ENCODE peak calls at places on chromosomes 11 and 22, in five cellular contexts. One of them, this sample, is unnamed.

GRCh38 chr11:27239305-27239942 is 123.6 kb downstream of the CCDC34 start:
- DNase-seq in OCI-LY7: no peak
- DNase-seq in heart left ventricle: no peak
- DNase-seq in left ventricle myocardium inferior: peak; percentile 21
- DNase-seq in tibial nerve: peak; percentile 70
- DNase-seq in this sample: no peak

GRCh38 chr11:120013325-120014250 is 124.3 kb downstream of the TRIM29 start:
- DNase-seq in OCI-LY7: peak; percentile 5
- DNase-seq in heart left ventricle: no peak
- DNase-seq in left ventricle myocardium inferior: peak; percentile 44
- DNase-seq in tibial nerve: no peak
- DNase-seq in this sample: no peak

GRCh38 chr11:3014314-3014938 is 22.3 kb upstream of the NAP1L4 start:
- DNase-seq in OCI-LY7: no peak
- DNase-seq in heart left ventricle: no peak
- DNase-seq in left ventricle myocardium inferior: no peak
- DNase-seq in tibial nerve: no peak
- DNase-seq in this sample: no peak

GRCh38 chr11:11588890-11589289 is 32.9 kb downstream of the GALNT18 start:
- DNase-seq in OCI-LY7: no peak
- DNase-seq in heart left ventricle: no peak
- DNase-seq in left ventricle myocardium inferior: no peak
- DNase-seq in tibial nerve: no peak
- DNase-seq in this sample: no peak

GRCh38 chr22:40728731-40729189 is 49.5 kb downstream of the MCHR1 start:
- DNase-seq in OCI-LY7: peak; percentile 61
- DNase-seq in heart left ventricle: no peak
- DNase-seq in left ventricle myocardium inferior: no peak
- DNase-seq in tibial nerve: no peak
- DNase-seq in this sample: no peak

GRCh38 chr11:110433393-110434333 is 3.9 kb downstream of the FDX1 start:
- DNase-seq in OCI-LY7: peak; percentile 48
- DNase-seq in heart left ventricle: no peak
- DNase-seq in left ventricle myocardium inferior: no peak
- DNase-seq in tibial nerve: no peak
- DNase-seq in this sample: no peak

GRCh38 chr11:70112017-70112434 is 33.9 kb downstream of the ANO1 start:
- DNase-seq in OCI-LY7: no peak
- DNase-seq in heart left ventricle: no peak
- DNase-seq in left ventricle myocardium inferior: no peak
- DNase-seq in tibial nerve: no peak
- DNase-seq in this sample: no peak

GRCh38 chr22:27984723-27985122 is 65.7 kb upstream of the PITPNB start:
- DNase-seq in OCI-LY7: no peak
- DNase-seq in heart left ventricle: no peak
- DNase-seq in left ventricle myocardium inferior: no peak
- DNase-seq in tibial nerve: no peak
- DNase-seq in this sample: no peak

GRCh38 chr11:119332111-119332765 is 2.1 kb upstream of the RNF26 start:
- DNase-seq in OCI-LY7: no peak
- DNase-seq in heart left ventricle: no peak
- DNase-seq in left ventricle myocardium inferior: no peak
- DNase-seq in tibial nerve: no peak
- DNase-seq in this sample: no peak

GRCh38 chr22:17217179-17217578 is 2.1 kb downstream of the ADA2 start:
- DNase-seq in OCI-LY7: peak; percentile 74
- DNase-seq in heart left ventricle: no peak
- DNase-seq in left ventricle myocardium inferior: no peak
- DNase-seq in tibial nerve: no peak
- DNase-seq in this sample: no peak

GRCh38 chr11:111357150-111358037 is 21.7 kb downstream of the POU2AF1 start:
- DNase-seq in OCI-LY7: no peak
- DNase-seq in heart left ventricle: no peak
- DNase-seq in left ventricle myocardium inferior: no peak
- DNase-seq in tibial nerve: no peak
- DNase-seq in this sample: no peak

GRCh38 chr11:132402056-132402684 is 1031.8 kb downstream of the NTM start:
- DNase-seq in OCI-LY7: no peak
- DNase-seq in heart left ventricle: peak; percentile 52
- DNase-seq in left ventricle myocardium inferior: peak; percentile 18
- DNase-seq in tibial nerve: no peak
- DNase-seq in this sample: no peak

GRCh38 chr22:24186892-24187670 is 5.8 kb downstream of the SUSD2 start:
- DNase-seq in OCI-LY7: no peak
- DNase-seq in heart left ventricle: no peak
- DNase-seq in left ventricle myocardium inferior: no peak
- DNase-seq in tibial nerve: no peak
- DNase-seq in this sample: no peak

GRCh38 chr11:47373876-47374820 is 4.2 kb downstream of the SPI1 start:
- DNase-seq in OCI-LY7: peak; percentile 81
- DNase-seq in heart left ventricle: peak; percentile 92
- DNase-seq in left ventricle myocardium inferior: peak; percentile 84
- DNase-seq in tibial nerve: peak; percentile 79
- DNase-seq in this sample: no peak

GRCh38 chr22:28394711-28395110 is 284.9 kb downstream of the TTC28 start:
- DNase-seq in OCI-LY7: no peak
- DNase-seq in heart left ventricle: no peak
- DNase-seq in left ventricle myocardium inferior: no peak
- DNase-seq in tibial nerve: no peak
- DNase-seq in this sample: no peak

GRCh38 chr11:65861533-65862183 is 1.4 kb downstream of the MUS81 start:
- DNase-seq in OCI-LY7: no peak
- DNase-seq in heart left ventricle: peak; percentile 58
- DNase-seq in left ventricle myocardium inferior: no peak
- DNase-seq in tibial nerve: no peak
- DNase-seq in this sample: no peak

GRCh38 chr22:50194037-50194809 is 6.6 kb upstream of the SELENOO start:
- DNase-seq in OCI-LY7: no peak
- DNase-seq in heart left ventricle: no peak
- DNase-seq in left ventricle myocardium inferior: no peak
- DNase-seq in tibial nerve: no peak
- DNase-seq in this sample: no peak
- H3K36me3 ChIP-seq in OCI-LY7: peaks cover 60% of the 10 kb centered on the region
- H3K36me3 ChIP-seq in heart left ventricle: peaks cover 49% of the 10 kb centered on the region
- H3K36me3 ChIP-seq in left ventricle myocardium inferior: peaks cover 41% of the 10 kb centered on the region
- H3K36me3 ChIP-seq in tibial nerve: no peaks in the 10 kb centered on the region
- H3K36me3 ChIP-seq in this sample: peaks cover 35% of the 10 kb centered on the region

DNA sequence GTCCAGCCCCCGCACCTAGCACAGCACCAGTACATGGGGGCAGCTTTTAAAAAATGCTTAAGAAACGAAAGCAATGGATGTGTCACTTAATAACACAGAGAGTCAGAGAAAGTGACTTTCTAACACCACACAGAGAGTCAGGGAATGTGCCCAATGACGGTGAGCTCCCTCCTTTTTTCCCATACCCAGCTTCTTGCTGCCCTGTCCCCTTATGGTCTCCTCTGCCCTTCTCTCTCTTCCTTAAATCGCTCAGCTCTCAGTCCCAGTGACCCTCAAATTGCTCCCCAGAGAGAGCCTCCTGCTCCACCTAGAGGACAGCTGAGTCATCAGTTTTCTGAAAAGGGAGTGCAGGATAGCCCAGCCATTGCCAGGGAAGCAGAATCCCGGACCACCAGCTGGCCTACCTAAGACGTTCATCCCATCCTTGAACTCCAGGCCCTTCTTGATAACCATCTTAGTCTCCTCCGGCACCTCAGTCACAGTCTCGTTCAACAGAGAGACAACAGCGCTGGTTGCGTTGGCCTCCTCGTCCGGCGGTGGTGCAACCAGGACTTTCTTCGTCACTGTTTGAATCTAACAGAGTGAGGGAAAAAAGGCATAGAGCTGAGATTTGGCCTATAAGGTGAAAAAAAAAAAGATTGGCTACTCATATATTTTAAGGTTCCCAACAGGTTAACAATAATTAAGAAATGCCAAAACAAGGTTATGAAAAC is 113.5 kb downstream of the SLC1A2 start:
- DNase-seq in OCI-LY7: peak; percentile 42
- DNase-seq in heart left ventricle: no peak
- DNase-seq in left ventricle myocardium inferior: no peak
- DNase-seq in tibial nerve: no peak
- DNase-seq in this sample: no peak
- TF ChIP-seq CTCF in OCI-LY7: peak; percentile 73
- TF ChIP-seq CTCF in heart left ventricle: no peak
- TF ChIP-seq CTCF in left ventricle myocardium inferior: peak; percentile 47
- TF ChIP-seq CTCF in tibial nerve: no peak
- TF ChIP-seq CTCF in this sample: peak; percentile 60

GRCh38 chr11:1693327-1694063 is 3.5 kb upstream of the KRTAP5-6 start:
- DNase-seq in OCI-LY7: peak; percentile 68
- DNase-seq in heart left ventricle: peak; percentile 92
- DNase-seq in left ventricle myocardium inferior: peak; percentile 85
- DNase-seq in tibial nerve: peak; percentile 72
- DNase-seq in this sample: peak; percentile 2
- H3K4me3 ChIP-seq in OCI-LY7: peak overlapping the region; percentile 39
- H3K4me3 ChIP-seq in heart left ventricle: peak overlapping the region; percentile 52
- H3K4me3 ChIP-seq in left ventricle myocardium inferior: peak overlapping the region; percentile 61
- H3K4me3 ChIP-seq in tibial nerve: peak overlapping the region; percentile 24
- H3K4me3 ChIP-seq in this sample: no peak overlapping the region

DNA sequence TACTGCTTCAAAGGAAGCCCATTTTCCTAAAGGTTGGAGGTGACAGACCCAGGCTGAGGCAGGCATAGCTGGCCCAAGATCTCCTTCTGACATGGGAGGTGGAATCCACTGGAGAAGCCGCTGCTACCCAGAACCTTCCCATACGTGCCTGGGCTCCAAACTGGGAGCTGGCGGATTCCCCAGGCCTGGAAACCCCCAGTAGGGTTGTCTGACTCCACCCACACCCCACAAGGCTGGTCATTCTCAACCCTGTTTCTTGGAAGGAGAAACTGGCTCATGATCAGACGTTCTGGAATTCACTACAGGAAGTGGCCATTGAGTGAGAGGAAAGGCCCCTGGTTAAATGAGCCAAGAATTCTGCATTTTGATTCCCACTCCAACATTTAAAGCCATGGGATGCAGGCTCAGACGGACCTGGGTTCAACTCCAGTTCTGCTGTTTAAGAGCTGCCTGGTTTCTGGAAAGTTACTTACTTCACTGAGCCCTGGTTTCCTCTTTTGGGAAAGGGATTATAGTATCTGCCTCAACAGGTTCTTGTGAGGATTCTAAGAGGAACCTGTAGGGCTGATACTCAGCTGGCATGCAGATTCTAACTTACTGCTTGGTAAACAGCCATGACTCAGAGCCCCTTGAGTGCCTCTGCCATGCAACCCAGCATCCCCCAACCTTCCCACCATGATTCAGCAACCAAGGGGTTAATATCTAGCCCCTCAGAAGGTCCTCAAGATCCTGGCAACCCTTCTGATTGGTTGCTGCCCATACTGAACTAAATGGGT is 19.4 kb upstream of the TSKU start:
- DNase-seq in OCI-LY7: no peak
- DNase-seq in heart left ventricle: no peak
- DNase-seq in left ventricle myocardium inferior: no peak
- DNase-seq in tibial nerve: no peak
- DNase-seq in this sample: peak; percentile 61
- H3K36me3 ChIP-seq in OCI-LY7: no peaks in the 10 kb centered on the region
- H3K36me3 ChIP-seq in heart left ventricle: no peaks in the 10 kb centered on the region
- H3K36me3 ChIP-seq in left ventricle myocardium inferior: no peaks in the 10 kb centered on the region
- H3K36me3 ChIP-seq in tibial nerve: no peaks in the 10 kb centered on the region
- H3K36me3 ChIP-seq in this sample: no peaks in the 10 kb centered on the region

DNA sequence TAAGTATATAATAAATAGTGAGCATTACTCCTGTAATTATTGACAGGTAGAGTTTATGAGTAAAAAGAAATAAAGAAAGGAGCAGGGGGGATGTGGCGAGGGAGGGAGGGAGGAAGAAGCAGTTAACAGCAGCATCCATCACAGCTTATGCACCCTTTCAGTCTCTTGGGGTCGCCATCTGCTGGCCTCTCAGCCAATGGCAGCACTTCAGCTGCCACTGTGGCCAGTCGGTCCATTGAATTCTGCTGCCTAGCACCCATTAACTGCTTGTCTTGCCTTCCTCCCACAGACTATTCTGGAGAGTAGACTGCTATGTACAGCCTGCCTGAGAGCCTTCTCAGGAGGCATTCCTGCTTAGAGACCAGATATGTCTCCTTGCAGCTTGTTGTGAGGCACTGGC is 388.3 kb downstream of the TENM4 start:
- DNase-seq in OCI-LY7: no peak
- DNase-seq in heart left ventricle: no peak
- DNase-seq in left ventricle myocardium inferior: no peak
- DNase-seq in tibial nerve: no peak
- DNase-seq in this sample: no peak
- TF ChIP-seq CTCF in OCI-LY7: no peak
- TF ChIP-seq CTCF in heart left ventricle: no peak
- TF ChIP-seq CTCF in left ventricle myocardium inferior: peak; percentile 49
- TF ChIP-seq CTCF in tibial nerve: no peak
- TF ChIP-seq CTCF in this sample: peak; percentile 28